ENCODE peak calls at places on chromosome 15, in four cellular contexts. A, E, T and V are unnamed samples.

GRCh38 chr15:39058371-39059131 is 493.9 kb upstream of the RASGRP1 start:
- DNase-seq in T (no peak), A (no peak), E (no peak), V (no peak)

GRCh38 chr15:30038667-30039523 is 43.9 kb upstream of the GOLGA8J start:
- DNase-seq in T (no peak), E (no peak), A (no peak), V (no peak)

GRCh38 chr15:51621917-51622268 is 678 bp downstream of the DMXL2 start:
- DNase-seq in A (peak), T (peak), E (peak), V (peak)

GRCh38 chr15:85515212-85515611 is 134.8 kb downstream of the AKAP13 start:
- DNase-seq in T (no peak), E (no peak), A (no peak), V (no peak)

GRCh38 chr15:71753346-71753745 is 57.0 kb upstream of the NR2E3 start:
- DNase-seq in A (no peak), T (no peak), E (no peak), V (no peak)

GRCh38 chr15:67543348-67543718 is 830 bp downstream of the MAP2K5 start:
- DNase-seq in T (no peak), E (no peak), A (no peak), V (no peak)

GRCh38 chr15:97791824-97792792 is 168.4 kb upstream of the ARRDC4 start:
- DNase-seq in E (no peak), T (no peak), A (no peak), V (no peak)

GRCh38 chr15:92812271-92812670 is 87.9 kb upstream of the CHD2 start:
- DNase-seq in E (no peak), A (no peak), T (no peak), V (no peak)

GRCh38 chr15:101058735-101059134 is 139.6 kb downstream of the LRRK1 start:
- DNase-seq in A (no peak), E (peak), T (no peak), V (no peak)

GRCh38 chr15:77904436-77904821 is 173.1 kb downstream of the TBC1D2B start:
- DNase-seq in T (no peak), E (peak), A (no peak), V (no peak)

GRCh38 chr15:29698030-29698701 is 124.1 kb downstream of the TJP1 start:
- DNase-seq in E (no peak), T (no peak), A (peak), V (peak)

GRCh38 chr15:100958326-100959065 is 39.3 kb downstream of the LRRK1 start:
- DNase-seq in T (no peak), E (no peak), A (no peak), V (peak)

GRCh38 chr15:71275098-71275497 is 159.8 kb downstream of the THSD4 start:
- DNase-seq in E (no peak), T (no peak), A (peak), V (peak)

GRCh38 chr15:68150186-68150585 is 54.9 kb downstream of the CALML4 start:
- DNase-seq in T (no peak), A (no peak), E (no peak), V (no peak)

GRCh38 chr15:37903932-37904493 is 30.4 kb upstream of the TMCO5A start:
- DNase-seq in E (no peak), A (no peak), T (no peak), V (no peak)

GRCh38 chr15:40443846-40444245 is 3.1 kb downstream of the BAHD1 start:
- DNase-seq in T (no peak), A (no peak), E (no peak), V (no peak)

GRCh38 chr15:28904541-28905303 is 18.9 kb downstream of the APBA2 start:
- DNase-seq in T (no peak), E (peak), A (no peak), V (no peak)

GRCh38 chr15:51799174-51799907 is 30.1 kb upstream of the TMOD3 start:
- DNase-seq in T (no peak), E (no peak), A (no peak), V (no peak)

GRCh38 chr15:99826146-99826745 is 93.0 kb upstream of the LYSMD4 start:
- DNase-seq in A (no peak), E (no peak), T (no peak), V (no peak)

GRCh38 chr15:66603301-66604179 is 37.7 kb upstream of the LCTL start:
- DNase-seq in T (peak), E (peak), A (peak), V (peak)

GRCh38 chr15:88897456-88898194 is 2.3 kb upstream of the HAPLN3 start:
- DNase-seq in A (no peak), T (peak), E (peak), V (peak)

GRCh38 chr15:28960979-28961378 is 75.2 kb downstream of the APBA2 start:
- DNase-seq in E (no peak), T (no peak), A (peak), V (peak)

GRCh38 chr15:82021021-82021420 is 24.8 kb downstream of the MEX3B start:
- DNase-seq in E (no peak), A (no peak), T (no peak), V (no peak)

GRCh38 chr15:79168922-79169322 is 78.3 kb upstream of the RASGRF1 start:
- DNase-seq in E (no peak), A (no peak), T (no peak), V (peak)

GRCh38 chr15:56261854-56262509 is 18.3 kb upstream of the RFX7 start:
- DNase-seq in T (no peak), E (peak), A (no peak), V (peak)

GRCh38 chr15:42688301-42688700 is 48.6 kb downstream of the CDAN1 start:
- DNase-seq in T (no peak), A (no peak), E (no peak), V (no peak)

GRCh38 chr15:89356634-89357298 is 22.1 kb upstream of the POLG start:
- DNase-seq in E (no peak), T (no peak), A (no peak), V (peak)

GRCh38 chr15:73648027-73648295 is 14.8 kb upstream of the NPTN start:
- DNase-seq in A (no peak), T (no peak), E (no peak), V (no peak)

GRCh38 chr15:88621789-88622604 is 857 bp downstream of the AEN start:
- DNase-seq in E (no peak), A (no peak), T (peak), V (no peak)

GRCh38 chr15:31776039-31776438 is 254.3 kb upstream of the CHRNA7 start:
- DNase-seq in T (no peak), E (no peak), A (no peak), V (no peak)
- H3K27ac ChIP-seq in T (no peak), E (no peak), A (no peak), V (no peak)

GRCh38 chr15:75731248-75732100 is 18.8 kb upstream of the CSPG4 start:
- DNase-seq in T (no peak), E (no peak), A (no peak), V (no peak)
- TF ChIP-seq CTCF in T (no peak), E (no peak), A (peak), V (no peak)

GRCh38 chr15:69454953-69455352 is 2.3 kb downstream of the RPLP1 start:
- DNase-seq in E (no peak), T (no peak), A (no peak), V (no peak)

GRCh38 chr15:69460481-69460880 is 7.9 kb downstream of the RPLP1 start:
- DNase-seq in E (no peak), A (no peak), T (no peak), V (no peak)

GRCh38 chr15:69456208-69457166 is 3.9 kb downstream of the RPLP1 start:
- DNase-seq in E (no peak), A (no peak), T (no peak), V (no peak)

GRCh38 chr15:69459063-69459462 is 6.4 kb downstream of the RPLP1 start:
- DNase-seq in E (peak), A (no peak), T (no peak), V (no peak)

GRCh38 chr15:69457304-69458280 is 5.0 kb downstream of the RPLP1 start:
- DNase-seq in E (no peak), T (no peak), A (no peak), V (peak)
- H3K27ac ChIP-seq in E (no peak), T (no peak), A (peak), V (peak)

GRCh38 chr15:83747050-83747717 is 93.3 kb downstream of the ADAMTSL3 start:
- DNase-seq in A (no peak), T (no peak), E (no peak), V (peak)
- TF ChIP-seq CTCF in A (peak), T (no peak), E (peak), V (peak)

GRCh38 chr15:47326934-47327333 is 390.4 kb upstream of the SEMA6D start:
- DNase-seq in T (no peak), A (no peak), E (no peak), V (no peak)

GRCh38 chr15:47332481-47332880 is 384.8 kb upstream of the SEMA6D start:
- DNase-seq in T (no peak), A (peak), E (no peak), V (no peak)

GRCh38 chr15:47331796-47332480 is 385.4 kb upstream of the SEMA6D start:
- DNase-seq in T (no peak), A (peak), E (no peak), V (no peak)

GRCh38 chr15:47326506-47326905 is 390.8 kb upstream of the SEMA6D start:
- DNase-seq in T (no peak), E (no peak), A (no peak), V (no peak)
- H3K27ac ChIP-seq in T (no peak), E (no peak), A (no peak), V (no peak)

DNA sequence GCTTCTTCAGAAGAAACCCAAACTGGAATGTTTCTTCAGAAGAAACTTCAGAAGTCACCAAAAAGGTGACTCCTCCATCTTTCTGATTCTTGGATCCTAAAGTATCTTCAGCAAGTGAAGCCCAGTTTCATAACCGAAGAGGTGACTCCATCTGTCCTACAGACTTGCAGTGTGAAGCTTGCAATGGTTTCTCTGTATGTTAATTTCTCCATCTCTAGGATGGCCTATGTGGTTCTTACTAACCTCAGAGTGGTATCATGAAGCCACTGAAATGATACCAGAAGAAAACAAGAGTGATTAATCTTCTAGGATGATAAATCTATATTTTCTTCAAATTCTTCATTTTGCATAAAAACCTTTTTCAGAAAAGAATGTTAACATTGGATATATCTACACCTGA is 495 bp upstream of the AQP9 start:
- DNase-seq in T (no peak), E (no peak), A (no peak), V (no peak)
- TF ChIP-seq CTCF in T (no peak), E (no peak), A (no peak), V (no peak)

GRCh38 chr15:80988148-80988796 is 1.3 kb downstream of the MESD start:
- DNase-seq in E (no peak), T (no peak), A (no peak), V (no peak)
- H3K27ac ChIP-seq in E (no peak), T (no peak), A (no peak), V (no peak)

GRCh38 chr15:26838742-26839460 is 28.0 kb upstream of the GABRA5 start:
- DNase-seq in A (no peak), T (no peak), E (no peak), V (peak)
- TF ChIP-seq CTCF in A (peak), T (no peak), E (no peak), V (peak)